ENCODE peak calls at places on chromosome 1, in seven cellular contexts. One of them, this sample, is unnamed.

GRCh38 chr1:118115567-118116272 is 69.3 kb downstream of the SPAG17 start:
- DNase-seq in Caco-2: no peak
- DNase-seq in GM23338: no peak
- DNase-seq in CD4-positive, CD25-positive, alpha-beta regulatory T cell: no peak
- DNase-seq in thyroid gland: no peak
- DNase-seq in upper lobe of left lung: no peak
- DNase-seq in HFF-Myc: no peak
- DNase-seq in this sample: no peak

GRCh38 chr1:182206628-182207239 is 145.2 kb upstream of the ZNF648 start:
- DNase-seq in Caco-2: no peak
- DNase-seq in CD4-positive, CD25-positive, alpha-beta regulatory T cell: no peak
- DNase-seq in GM23338: no peak
- DNase-seq in upper lobe of left lung: peak
- DNase-seq in HFF-Myc: no peak
- DNase-seq in thyroid gland: no peak
- DNase-seq in this sample: no peak

GRCh38 chr1:75130865-75131592 is 3.2 kb upstream of the LHX8 start:
- DNase-seq in HFF-Myc: no peak
- DNase-seq in GM23338: peak
- DNase-seq in Caco-2: no peak
- DNase-seq in CD4-positive, CD25-positive, alpha-beta regulatory T cell: no peak
- DNase-seq in thyroid gland: no peak
- DNase-seq in upper lobe of left lung: no peak
- DNase-seq in this sample: no peak

GRCh38 chr1:227731241-227731677 is 3.8 kb downstream of the JMJD4 start:
- DNase-seq in Caco-2: no peak
- DNase-seq in HFF-Myc: no peak
- DNase-seq in thyroid gland: no peak
- DNase-seq in upper lobe of left lung: no peak
- DNase-seq in CD4-positive, CD25-positive, alpha-beta regulatory T cell: no peak
- DNase-seq in GM23338: no peak
- DNase-seq in this sample: no peak

GRCh38 chr1:12344611-12345299 is 114.9 kb downstream of the VPS13D start:
- DNase-seq in upper lobe of left lung: peak
- DNase-seq in thyroid gland: no peak
- DNase-seq in GM23338: no peak
- DNase-seq in HFF-Myc: no peak
- DNase-seq in Caco-2: no peak
- DNase-seq in CD4-positive, CD25-positive, alpha-beta regulatory T cell: peak
- DNase-seq in this sample: no peak

GRCh38 chr1:25922633-25923567 is 16.7 kb upstream of the STMN1 start:
- DNase-seq in GM23338: peak
- DNase-seq in CD4-positive, CD25-positive, alpha-beta regulatory T cell: peak
- DNase-seq in Caco-2: peak
- DNase-seq in thyroid gland: peak
- DNase-seq in upper lobe of left lung: peak
- DNase-seq in HFF-Myc: no peak
- DNase-seq in this sample: no peak

GRCh38 chr1:2230781-2231666 is 2.9 kb downstream of the SKI start:
- DNase-seq in Caco-2: no peak
- DNase-seq in upper lobe of left lung: peak
- DNase-seq in HFF-Myc: no peak
- DNase-seq in CD4-positive, CD25-positive, alpha-beta regulatory T cell: peak
- DNase-seq in GM23338: peak
- DNase-seq in thyroid gland: no peak
- DNase-seq in this sample: no peak

GRCh38 chr1:207362962-207363858 is 41.7 kb downstream of the CD55 start:
- DNase-seq in Caco-2: no peak
- DNase-seq in thyroid gland: no peak
- DNase-seq in CD4-positive, CD25-positive, alpha-beta regulatory T cell: no peak
- DNase-seq in HFF-Myc: no peak
- DNase-seq in GM23338: no peak
- DNase-seq in upper lobe of left lung: no peak
- DNase-seq in this sample: no peak

GRCh38 chr1:61356995-61357394 is 274.6 kb downstream of the NFIA start:
- DNase-seq in GM23338: no peak
- DNase-seq in upper lobe of left lung: no peak
- DNase-seq in Caco-2: peak
- DNase-seq in thyroid gland: no peak
- DNase-seq in HFF-Myc: no peak
- DNase-seq in CD4-positive, CD25-positive, alpha-beta regulatory T cell: no peak
- DNase-seq in this sample: no peak

GRCh38 chr1:27536767-27537166 is 46.8 kb upstream of the WASF2 start:
- DNase-seq in Caco-2: no peak
- DNase-seq in CD4-positive, CD25-positive, alpha-beta regulatory T cell: no peak
- DNase-seq in upper lobe of left lung: no peak
- DNase-seq in thyroid gland: peak
- DNase-seq in GM23338: peak
- DNase-seq in HFF-Myc: no peak
- DNase-seq in this sample: peak

GRCh38 chr1:216223521-216223920 is 199.7 kb downstream of the USH2A start:
- DNase-seq in HFF-Myc: no peak
- DNase-seq in GM23338: no peak
- DNase-seq in CD4-positive, CD25-positive, alpha-beta regulatory T cell: no peak
- DNase-seq in Caco-2: no peak
- DNase-seq in thyroid gland: no peak
- DNase-seq in upper lobe of left lung: no peak
- DNase-seq in this sample: no peak

GRCh38 chr1:65195495-65196417 is 47.8 kb downstream of the AK4 start:
- DNase-seq in Caco-2: no peak
- DNase-seq in CD4-positive, CD25-positive, alpha-beta regulatory T cell: no peak
- DNase-seq in HFF-Myc: peak
- DNase-seq in GM23338: no peak
- DNase-seq in thyroid gland: no peak
- DNase-seq in upper lobe of left lung: no peak
- DNase-seq in this sample: no peak

GRCh38 chr1:77282187-77282865 is 507 bp downstream of the AK5 start:
- DNase-seq in CD4-positive, CD25-positive, alpha-beta regulatory T cell: peak
- DNase-seq in Caco-2: peak
- DNase-seq in thyroid gland: peak
- DNase-seq in upper lobe of left lung: no peak
- DNase-seq in HFF-Myc: no peak
- DNase-seq in GM23338: peak
- DNase-seq in this sample: no peak

GRCh38 chr1:225572422-225572821 is 80.5 kb downstream of the ENAH start:
- DNase-seq in GM23338: no peak
- DNase-seq in Caco-2: peak
- DNase-seq in HFF-Myc: no peak
- DNase-seq in CD4-positive, CD25-positive, alpha-beta regulatory T cell: no peak
- DNase-seq in thyroid gland: no peak
- DNase-seq in upper lobe of left lung: no peak
- DNase-seq in this sample: peak

GRCh38 chr1:212124891-212125582 is 89.5 kb downstream of the DTL start:
- DNase-seq in HFF-Myc: no peak
- DNase-seq in upper lobe of left lung: peak
- DNase-seq in GM23338: no peak
- DNase-seq in CD4-positive, CD25-positive, alpha-beta regulatory T cell: no peak
- DNase-seq in thyroid gland: no peak
- DNase-seq in Caco-2: no peak
- DNase-seq in this sample: no peak

GRCh38 chr1:18923721-18924610 is 21.6 kb upstream of the ALDH4A1 start:
- DNase-seq in upper lobe of left lung: peak
- DNase-seq in CD4-positive, CD25-positive, alpha-beta regulatory T cell: no peak
- DNase-seq in Caco-2: no peak
- DNase-seq in HFF-Myc: no peak
- DNase-seq in thyroid gland: peak
- DNase-seq in GM23338: no peak
- DNase-seq in this sample: no peak

GRCh38 chr1:27233677-27234053 is 767 bp upstream of the WDTC1 start:
- DNase-seq in upper lobe of left lung: no peak
- DNase-seq in thyroid gland: no peak
- DNase-seq in GM23338: peak
- DNase-seq in HFF-Myc: no peak
- DNase-seq in Caco-2: no peak
- DNase-seq in CD4-positive, CD25-positive, alpha-beta regulatory T cell: no peak
- DNase-seq in this sample: no peak

GRCh38 chr1:86503477-86504129 is 34.9 kb downstream of the CLCA1 start:
- DNase-seq in CD4-positive, CD25-positive, alpha-beta regulatory T cell: no peak
- DNase-seq in HFF-Myc: no peak
- DNase-seq in upper lobe of left lung: peak
- DNase-seq in thyroid gland: peak
- DNase-seq in Caco-2: no peak
- DNase-seq in GM23338: peak
- DNase-seq in this sample: no peak

GRCh38 chr1:171343727-171344472 is 29.9 kb downstream of the FMO4 start:
- DNase-seq in HFF-Myc: no peak
- DNase-seq in CD4-positive, CD25-positive, alpha-beta regulatory T cell: no peak
- DNase-seq in upper lobe of left lung: no peak
- DNase-seq in Caco-2: no peak
- DNase-seq in thyroid gland: no peak
- DNase-seq in GM23338: no peak
- DNase-seq in this sample: no peak
- H3K4me3 ChIP-seq in HFF-Myc: no peak
- H3K4me3 ChIP-seq in CD4-positive, CD25-positive, alpha-beta regulatory T cell: no peak
- H3K4me3 ChIP-seq in upper lobe of left lung: no peak
- H3K4me3 ChIP-seq in Caco-2: no peak
- H3K4me3 ChIP-seq in thyroid gland: no peak
- H3K4me3 ChIP-seq in GM23338: no peak
- H3K4me3 ChIP-seq in this sample: no peak

DNA sequence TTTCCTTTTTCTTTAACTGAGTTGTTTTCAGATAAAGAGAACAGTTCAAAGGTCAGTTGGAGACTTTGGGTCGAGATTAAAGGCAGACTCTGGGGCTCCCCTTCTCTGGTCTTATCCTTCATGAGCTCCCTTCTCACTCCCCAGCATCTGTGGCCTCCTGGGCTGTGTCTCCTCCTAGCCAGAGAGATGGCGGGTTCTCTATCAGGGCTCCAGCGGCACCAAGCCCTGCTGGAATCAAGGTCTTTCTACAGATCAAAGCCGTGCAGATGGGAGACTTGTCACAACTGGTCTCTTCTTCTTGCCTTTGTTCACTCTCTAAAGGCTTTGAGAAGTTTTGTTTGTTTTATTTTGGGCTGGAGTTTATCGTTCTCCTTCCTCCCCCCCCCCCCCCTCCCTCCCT is 373.7 kb upstream of the C1orf174 start:
- DNase-seq in GM23338: no peak
- DNase-seq in upper lobe of left lung: no peak
- DNase-seq in HFF-Myc: no peak
- DNase-seq in thyroid gland: no peak
- DNase-seq in CD4-positive, CD25-positive, alpha-beta regulatory T cell: no peak
- DNase-seq in Caco-2: no peak
- DNase-seq in this sample: no peak
- H3K4me3 ChIP-seq in GM23338: no peak
- H3K4me3 ChIP-seq in upper lobe of left lung: no peak
- H3K4me3 ChIP-seq in HFF-Myc: no peak
- H3K4me3 ChIP-seq in thyroid gland: no peak
- H3K4me3 ChIP-seq in CD4-positive, CD25-positive, alpha-beta regulatory T cell: no peak
- H3K4me3 ChIP-seq in Caco-2: no peak
- H3K4me3 ChIP-seq in this sample: no peak

GRCh38 chr1:7942701-7943029 is 2.0 kb upstream of the TNFRSF9 start:
- DNase-seq in GM23338: no peak
- DNase-seq in Caco-2: no peak
- DNase-seq in thyroid gland: no peak
- DNase-seq in CD4-positive, CD25-positive, alpha-beta regulatory T cell: no peak
- DNase-seq in upper lobe of left lung: no peak
- DNase-seq in HFF-Myc: no peak
- DNase-seq in this sample: no peak
- H3K4me3 ChIP-seq in GM23338: peak
- H3K4me3 ChIP-seq in Caco-2: peak
- H3K4me3 ChIP-seq in thyroid gland: no peak
- H3K4me3 ChIP-seq in CD4-positive, CD25-positive, alpha-beta regulatory T cell: peak
- H3K4me3 ChIP-seq in upper lobe of left lung: peak
- H3K4me3 ChIP-seq in HFF-Myc: no peak
- H3K4me3 ChIP-seq in this sample: no peak

GRCh38 chr1:229408458-229409037 is 25.3 kb downstream of the ACTA1 start:
- DNase-seq in upper lobe of left lung: no peak
- DNase-seq in Caco-2: peak
- DNase-seq in CD4-positive, CD25-positive, alpha-beta regulatory T cell: no peak
- DNase-seq in HFF-Myc: no peak
- DNase-seq in GM23338: peak
- DNase-seq in thyroid gland: no peak
- DNase-seq in this sample: no peak

GRCh38 chr1:229410370-229410691 is 23.6 kb downstream of the ACTA1 start:
- DNase-seq in HFF-Myc: no peak
- DNase-seq in GM23338: no peak
- DNase-seq in Caco-2: no peak
- DNase-seq in CD4-positive, CD25-positive, alpha-beta regulatory T cell: no peak
- DNase-seq in upper lobe of left lung: no peak
- DNase-seq in thyroid gland: no peak
- DNase-seq in this sample: no peak

GRCh38 chr1:229410692-229411433 is 23.0 kb downstream of the ACTA1 start:
- DNase-seq in Caco-2: no peak
- DNase-seq in upper lobe of left lung: peak
- DNase-seq in HFF-Myc: no peak
- DNase-seq in CD4-positive, CD25-positive, alpha-beta regulatory T cell: no peak
- DNase-seq in GM23338: peak
- DNase-seq in thyroid gland: peak
- DNase-seq in this sample: peak

GRCh38 chr1:229411434-229412055 is 22.3 kb downstream of the ACTA1 start:
- DNase-seq in GM23338: no peak
- DNase-seq in HFF-Myc: no peak
- DNase-seq in upper lobe of left lung: no peak
- DNase-seq in Caco-2: no peak
- DNase-seq in CD4-positive, CD25-positive, alpha-beta regulatory T cell: no peak
- DNase-seq in thyroid gland: no peak
- DNase-seq in this sample: no peak

GRCh38 chr1:229409616-229410369 is 24.1 kb downstream of the ACTA1 start:
- DNase-seq in upper lobe of left lung: no peak
- DNase-seq in HFF-Myc: no peak
- DNase-seq in thyroid gland: no peak
- DNase-seq in CD4-positive, CD25-positive, alpha-beta regulatory T cell: no peak
- DNase-seq in GM23338: peak
- DNase-seq in Caco-2: no peak
- DNase-seq in this sample: no peak
- H3K4me3 ChIP-seq in upper lobe of left lung: no peak
- H3K4me3 ChIP-seq in HFF-Myc: no peak
- H3K4me3 ChIP-seq in thyroid gland: no peak
- H3K4me3 ChIP-seq in CD4-positive, CD25-positive, alpha-beta regulatory T cell: no peak
- H3K4me3 ChIP-seq in GM23338: no peak
- H3K4me3 ChIP-seq in Caco-2: no peak
- H3K4me3 ChIP-seq in this sample: no peak

DNA sequence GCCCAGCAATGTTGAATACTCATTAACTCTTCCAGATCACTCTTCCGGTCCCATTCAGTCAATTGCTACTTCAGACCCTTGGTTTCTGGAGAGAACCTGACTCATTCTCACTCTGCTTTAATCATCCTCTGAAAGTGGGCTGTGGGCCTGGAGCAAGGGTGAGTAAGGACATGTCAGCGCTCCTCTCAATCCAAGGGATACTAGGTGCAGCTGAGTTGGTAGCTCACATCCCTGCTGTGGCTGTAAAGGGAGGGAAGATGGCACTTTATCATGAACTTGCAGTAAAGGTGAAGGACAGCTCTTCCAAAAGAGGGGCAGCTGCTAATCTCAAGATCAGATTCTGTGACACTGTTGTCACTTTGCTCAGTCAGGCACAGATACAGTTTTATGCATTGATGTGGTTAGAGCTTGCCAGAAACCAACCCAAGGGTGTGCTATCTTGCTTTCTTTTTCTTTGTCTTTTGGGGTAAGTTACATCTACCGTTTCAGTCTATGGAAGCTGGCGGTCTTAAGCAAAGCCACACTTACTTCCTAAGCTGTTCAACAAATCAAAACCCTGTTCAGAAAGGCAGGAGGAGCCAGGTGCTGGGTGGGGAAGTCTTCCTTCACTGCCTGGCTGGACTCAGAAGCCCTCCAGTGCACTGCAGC is 26.5 kb upstream of the NTPCR start:
- DNase-seq in HFF-Myc: no peak
- DNase-seq in Caco-2: no peak
- DNase-seq in CD4-positive, CD25-positive, alpha-beta regulatory T cell: peak
- DNase-seq in thyroid gland: no peak
- DNase-seq in upper lobe of left lung: no peak
- DNase-seq in GM23338: no peak
- DNase-seq in this sample: no peak
- H3K4me3 ChIP-seq in HFF-Myc: no peak
- H3K4me3 ChIP-seq in Caco-2: no peak
- H3K4me3 ChIP-seq in CD4-positive, CD25-positive, alpha-beta regulatory T cell: peak
- H3K4me3 ChIP-seq in thyroid gland: no peak
- H3K4me3 ChIP-seq in upper lobe of left lung: no peak
- H3K4me3 ChIP-seq in GM23338: no peak
- H3K4me3 ChIP-seq in this sample: no peak

This sample was measured in AG09309.